ENCODE peak calls at places on chromosomes 5 and 9, in four cellular contexts. Q is IMR-90, X is H9, W is H1. P is an unnamed sample.

GRCh38 chr9:80503692-80504400 is 932.1 kb downstream of the TLE4 start:
- DNase-seq in Q (peak), X (no peak), W (no peak), P (no peak)

GRCh38 chr5:24547127-24547526 is 97.7 kb downstream of the CDH10 start:
- DNase-seq in Q (no peak), X (no peak), W (no peak), P (no peak)

GRCh38 chr5:93454896-93455295 is 126.1 kb downstream of the NR2F1-AS1 start:
- DNase-seq in Q (no peak), X (no peak), W (no peak), P (no peak)

GRCh38 chr9:86604741-86605140 is 250.5 kb upstream of the TUT7 start:
- DNase-seq in Q (peak), X (no peak), W (no peak), P (no peak)

GRCh38 chr9:127802576-127803443 is at the start of gene FPGS:
- DNase-seq in Q (peak), X (peak), W (peak), P (peak)

GRCh38 chr9:24218656-24219055 is 327.0 kb downstream of the IZUMO3 start:
- DNase-seq in Q (no peak), X (no peak), W (no peak), P (peak)

GRCh38 chr9:126150411-126151030 is 176.1 kb upstream of the MVB12B start:
- DNase-seq in Q (no peak), X (peak), W (no peak), P (peak)

GRCh38 chr9:91100878-91101450 is 260.8 kb downstream of the AUH start:
- DNase-seq in Q (peak), X (no peak), W (no peak), P (no peak)

GRCh38 chr9:2127486-2127885 is 112.3 kb downstream of the SMARCA2 start:
- DNase-seq in Q (peak), X (no peak), W (no peak), P (no peak)

GRCh38 chr5:139898981-139899380 is 103.4 kb downstream of the PSD2 start:
- DNase-seq in Q (no peak), X (no peak), W (no peak), P (no peak)

GRCh38 chr5:154260224-154260859 is 69.8 kb downstream of the GALNT10 start:
- DNase-seq in Q (no peak), X (no peak), W (no peak), P (no peak)

GRCh38 chr5:126515337-126515736 is 79.7 kb downstream of the ALDH7A1 start:
- DNase-seq in Q (no peak), X (no peak), W (no peak), P (peak)

GRCh38 chr5:14591548-14591947 is 10.0 kb downstream of the OTULINL start:
- DNase-seq in Q (peak), X (no peak), W (no peak), P (no peak)

GRCh38 chr5:107378218-107378899 is 292.4 kb downstream of the EFNA5 start:
- DNase-seq in Q (peak), X (no peak), W (no peak), P (no peak)

GRCh38 chr5:82338731-82339130 is 60.6 kb upstream of the RPS23 start:
- DNase-seq in Q (no peak), X (no peak), W (no peak), P (no peak)

GRCh38 chr5:107539726-107540330 is 130.9 kb downstream of the EFNA5 start:
- DNase-seq in Q (no peak), X (no peak), W (no peak), P (peak)

GRCh38 chr9:111621895-111622480 is 9.1 kb upstream of the DNAJC25 start:
- DNase-seq in Q (peak), X (no peak), W (no peak), P (no peak)

GRCh38 chr9:126587187-126588185 is 26.2 kb upstream of the LMX1B start:
- DNase-seq in Q (no peak), X (no peak), W (no peak), P (peak)

GRCh38 chr5:68953151-68953884 is 140.5 kb upstream of the SLC30A5 start:
- DNase-seq in Q (no peak), X (no peak), W (no peak), P (no peak)

GRCh38 chr5:157523976-157524375 is 51.6 kb downstream of the ADAM19 start:
- DNase-seq in Q (no peak), X (no peak), W (no peak), P (no peak)

GRCh38 chr9:34328500-34328982 is 527 bp downstream of the KIF24 start:
- DNase-seq in Q (no peak), X (no peak), W (no peak), P (peak)

GRCh38 chr5:20056933-20057332 is 68.9 kb upstream of the CDH18 start:
- DNase-seq in Q (no peak), X (no peak), W (no peak), P (no peak)

GRCh38 chr5:139762624-139763170 is 32.9 kb upstream of the PSD2 start:
- DNase-seq in Q (no peak), X (no peak), W (no peak), P (no peak)

GRCh38 chr5:17187401-17187800 is 30.0 kb upstream of the BASP1 start:
- DNase-seq in Q (peak), X (no peak), W (no peak), P (no peak)

GRCh38 chr9:18605763-18606162 is 131.8 kb downstream of the ADAMTSL1 start:
- DNase-seq in Q (peak), X (no peak), W (no peak), P (peak)

GRCh38 chr5:138565100-138565821 is 9.9 kb downstream of the HSPA9 start:
- DNase-seq in Q (no peak), X (peak), W (no peak), P (no peak)

GRCh38 chr5:149452007-149452664 is 73.0 kb upstream of the IL17B start:
- DNase-seq in Q (peak), X (peak), W (no peak), P (peak)

GRCh38 chr5:68251386-68251785 is 35.8 kb downstream of the PIK3R1 start:
- DNase-seq in Q (peak), X (no peak), W (no peak), P (peak)

GRCh38 chr5:137054335-137054734 is 444.8 kb downstream of the SPOCK1 start:
- DNase-seq in Q (no peak), X (no peak), W (no peak), P (no peak)

GRCh38 chr5:39072915-39073758 is 1.1 kb downstream of the RICTOR start:
- DNase-seq in Q (peak), X (peak), W (no peak), P (peak)

GRCh38 chr5:92328584-92329259 is 945.6 kb upstream of the ARRDC3 start:
- DNase-seq in Q (no peak), X (no peak), W (no peak), P (no peak)

GRCh38 chr9:14741369-14741768 is 18.8 kb upstream of the CER1 start:
- DNase-seq in Q (no peak), X (no peak), W (no peak), P (peak)

GRCh38 chr5:145975361-145976066 is 39.1 kb downstream of the SH3RF2 start:
- DNase-seq in Q (peak), X (no peak), W (no peak), P (peak)

GRCh38 chr5:116423587-116424257 is 150.9 kb downstream of the SEMA6A start:
- DNase-seq in Q (no peak), X (no peak), W (no peak), P (no peak)
- H3K56ac ChIP-seq in Q (no peak), X (no peak), W (no peak), P (no peak)

GRCh38 chr9:89610391-89610925 is 5.6 kb downstream of the GADD45G start:
- DNase-seq in Q (no peak), X (no peak), W (no peak), P (no peak)

GRCh38 chr9:89615661-89616060 is 10.8 kb downstream of the GADD45G start:
- DNase-seq in Q (no peak), X (no peak), W (no peak), P (no peak)

GRCh38 chr9:89614319-89614892 is 9.6 kb downstream of the GADD45G start:
- DNase-seq in Q (no peak), X (no peak), W (no peak), P (peak)

GRCh38 chr9:89613912-89614311 is 9.1 kb downstream of the GADD45G start:
- DNase-seq in Q (no peak), X (no peak), W (no peak), P (no peak)

GRCh38 chr9:89612566-89613278 is 7.9 kb downstream of the GADD45G start:
- DNase-seq in Q (no peak), X (no peak), W (no peak), P (no peak)
- H2BK120ac ChIP-seq in Q (no peak), X (no peak), W (no peak), P (no peak)

DNA sequence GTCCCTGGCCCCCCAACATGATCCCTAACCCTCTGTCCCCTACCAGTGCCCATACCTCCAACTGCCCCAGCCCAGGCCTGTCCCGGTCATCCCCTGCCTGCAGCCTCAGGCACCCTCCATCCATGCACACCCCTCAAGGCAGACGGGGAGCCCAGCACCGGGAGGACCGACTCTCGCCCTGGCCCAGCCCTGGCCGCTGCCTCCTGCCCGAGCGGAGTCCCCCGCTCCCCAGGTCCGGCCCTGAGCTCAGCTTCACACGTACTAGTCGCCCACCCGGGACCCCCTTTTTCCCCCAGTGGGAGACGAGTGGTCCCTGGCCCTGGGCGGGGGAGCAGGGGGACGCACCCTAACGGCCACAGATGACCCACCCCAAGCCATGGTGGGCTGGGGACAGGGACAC is 49.0 kb upstream of the UBAC1 start:
- DNase-seq in Q (no peak), X (no peak), W (no peak), P (no peak)
- H3K56ac ChIP-seq in Q (no peak), X (no peak), W (no peak), P (peak)

GRCh38 chr9:132183134-132183533 is 21.3 kb downstream of the NTNG2 start:
- DNase-seq in Q (no peak), X (no peak), W (no peak), P (no peak)
- H2BK120ac ChIP-seq in Q (no peak), X (no peak), W (no peak), P (no peak)

GRCh38 chr9:120532475-120532874 is 47.5 kb downstream of the CDK5RAP2 start:
- DNase-seq in Q (no peak), X (no peak), W (no peak), P (no peak)

GRCh38 chr9:120528834-120529233 is 51.1 kb downstream of the CDK5RAP2 start:
- DNase-seq in Q (no peak), X (peak), W (no peak), P (peak)

GRCh38 chr9:120534266-120534665 is 45.7 kb downstream of the CDK5RAP2 start:
- DNase-seq in Q (no peak), X (no peak), W (no peak), P (peak)

GRCh38 chr9:120532891-120533290 is 47.1 kb downstream of the CDK5RAP2 start:
- DNase-seq in Q (no peak), X (no peak), W (no peak), P (no peak)

GRCh38 chr9:120531683-120532300 is 48.2 kb downstream of the CDK5RAP2 start:
- DNase-seq in Q (peak), X (peak), W (no peak), P (peak)
- H3K56ac ChIP-seq in Q (no peak), X (no peak), W (no peak), P (no peak)

GRCh38 chr5:132500244-132500930 is 9.8 kb upstream of the IRF1 start:
- DNase-seq in Q (no peak), X (no peak), W (no peak), P (no peak)

GRCh38 chr5:132498152-132498551 is 7.6 kb upstream of the IRF1 start:
- DNase-seq in Q (peak), X (no peak), W (no peak), P (peak)

GRCh38 chr5:132500931-132501628 is 10.5 kb upstream of the IRF1 start:
- DNase-seq in Q (peak), X (peak), W (no peak), P (peak)

GRCh38 chr5:132498686-132499271 is 8.2 kb upstream of the IRF1 start:
- DNase-seq in Q (peak), X (no peak), W (no peak), P (no peak)

DNA sequence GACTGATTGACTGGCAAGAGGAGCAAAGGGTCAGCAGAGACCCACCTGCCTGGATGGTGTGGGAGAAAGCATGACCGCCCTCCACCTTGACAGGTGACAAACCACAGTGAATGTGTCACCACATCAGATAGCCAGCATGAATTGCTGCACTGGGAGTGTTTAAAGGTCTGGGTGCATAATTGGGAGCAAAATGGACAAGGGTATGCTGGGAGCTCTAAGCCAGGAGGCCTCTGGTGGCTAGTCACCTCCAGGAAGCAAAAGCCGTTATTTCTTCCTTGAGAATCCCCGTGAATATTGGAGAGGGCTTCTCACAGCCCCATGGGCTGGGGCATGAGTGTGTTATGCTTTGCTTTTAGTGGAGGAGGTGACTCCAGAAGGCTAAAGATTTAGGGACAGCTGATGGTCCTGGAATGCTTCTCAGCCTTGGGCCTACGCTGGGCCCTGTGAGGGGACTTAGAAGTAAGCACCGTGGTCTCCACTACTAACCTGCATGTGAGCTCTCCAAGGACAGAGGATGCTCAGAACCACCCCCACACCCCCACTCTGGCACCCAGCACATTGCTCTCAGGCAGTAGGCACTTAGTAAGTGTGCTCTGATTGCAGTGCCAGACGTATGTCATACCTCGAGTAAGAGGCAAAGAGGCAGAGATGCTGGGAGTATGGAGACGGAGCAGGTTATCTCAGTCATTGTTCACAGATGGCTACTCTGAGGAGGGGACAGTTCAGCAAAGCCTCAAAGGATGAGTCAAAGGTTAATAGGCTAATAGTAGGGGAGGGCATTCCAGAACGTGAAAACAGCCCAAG is 9.1 kb upstream of the IRF1 start:
- DNase-seq in Q (no peak), X (no peak), W (no peak), P (peak)
- H2BK120ac ChIP-seq in Q (peak), X (no peak), W (no peak), P (no peak)

GRCh38 chr5:35230043-35230611 is at the start of gene PRLR:
- DNase-seq in Q (peak), X (peak), W (no peak), P (peak)

GRCh38 chr5:35232124-35232523 is 1.8 kb upstream of the PRLR start:
- DNase-seq in Q (no peak), X (no peak), W (no peak), P (no peak)

GRCh38 chr5:35229076-35230042 is 928 bp downstream of the PRLR start:
- DNase-seq in Q (no peak), X (peak), W (peak), P (peak)

GRCh38 chr5:35223777-35224395 is 6.4 kb downstream of the PRLR start:
- DNase-seq in Q (no peak), X (no peak), W (no peak), P (peak)

DNA sequence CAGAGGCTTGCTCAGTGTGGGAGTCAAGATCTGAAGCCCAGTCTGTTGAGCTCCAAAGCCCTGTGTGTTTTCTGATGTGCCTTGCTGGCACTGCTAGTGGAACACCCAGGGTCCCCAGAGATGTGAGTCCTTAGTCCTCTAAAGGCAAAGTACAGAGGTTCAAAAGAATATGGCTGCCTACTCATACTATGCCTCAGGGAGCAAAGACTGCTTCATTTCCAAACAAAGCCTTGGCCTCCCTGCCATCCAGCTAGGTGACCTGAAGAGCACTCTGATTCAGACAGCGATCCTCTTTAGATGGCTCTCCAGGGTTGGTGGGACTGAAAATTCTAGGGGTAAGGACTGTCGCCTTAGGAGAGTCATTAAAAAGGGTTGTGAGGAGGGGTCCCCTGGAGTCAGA is 2.0 kb downstream of the PRLR start:
- DNase-seq in Q (no peak), X (no peak), W (no peak), P (peak)
- H3K56ac ChIP-seq in Q (no peak), X (no peak), W (no peak), P (peak)

P was measured in mesendoderm.